ENCODE peak calls at places on chromosome 7, in six cellular contexts. Y is stomach, C is left kidney, R is DMS 273 treated with DMSO at 0.1 percent for 48 hours, S is neural crest cell, O is Daoy. K is an unnamed sample.

GRCh38 chr7:144824360-144824759 is 11.5 kb downstream of the TPK1 start:
- DNase-seq in Y (no peak), S (no peak), O (peak; percentile 63), C (peak; percentile 21), R (no peak), K (no peak)

GRCh38 chr7:28708033-28708451 is 250.1 kb downstream of the TRIL start:
- DNase-seq in S (no peak), Y (no peak), O (no peak), R (no peak), C (peak; percentile 55), K (no peak)

GRCh38 chr7:159136846-159137245 is 7.8 kb downstream of the VIPR2 start:
- DNase-seq in O (no peak), C (no peak), R (no peak), S (no peak), Y (peak; percentile 7), K (no peak)

GRCh38 chr7:92602352-92603088 is 12.3 kb upstream of the FAM133B start:
- DNase-seq in R (no peak), Y (no peak), C (no peak), S (no peak), O (no peak), K (no peak)

GRCh38 chr7:158614695-158615094 is 27.1 kb upstream of the PTPRN2 start:
- DNase-seq in Y (no peak), S (no peak), C (no peak), R (no peak), O (no peak), K (no peak)

GRCh38 chr7:151550601-151551286 is 31.0 kb upstream of the RHEB start:
- DNase-seq in R (no peak), S (no peak), O (peak; percentile 81), C (peak; percentile 63), Y (peak; percentile 48), K (no peak)

GRCh38 chr7:108004220-108005142 is 1.5 kb upstream of the LAMB1 start:
- DNase-seq in R (no peak), O (peak; percentile 56), S (no peak), Y (no peak), C (peak; percentile 91), K (no peak)

GRCh38 chr7:140983802-140984201 is 30.9 kb downstream of the MRPS33 start:
- DNase-seq in C (no peak), O (no peak), Y (no peak), S (no peak), R (no peak), K (no peak)

GRCh38 chr7:105808703-105809590 is 67.5 kb downstream of the ATXN7L1 start:
- DNase-seq in R (no peak), O (peak; percentile 74), C (no peak), S (no peak), Y (peak; percentile 59), K (no peak)

GRCh38 chr7:47491637-47492036 is 90.3 kb downstream of the TNS3 start:
- DNase-seq in O (no peak), R (no peak), C (peak; percentile 67), S (no peak), Y (no peak), K (no peak)